ENCODE peak calls at places on chromosomes 3 and 15, in six cellular contexts. L, D, V, E, B and S are unnamed samples.

GRCh38 chr15:45642203-45642932 is 7.5 kb downstream of the SQOR start:
- DNase-seq in B (no peak), D (no peak), E (no peak), L (peak), V (no peak), S (no peak)

GRCh38 chr3:177482048-177482741 is 284.9 kb upstream of the TBL1XR1 start:
- DNase-seq in D (no peak), L (peak), B (no peak), E (no peak), V (no peak), S (no peak)

GRCh38 chr15:83322061-83322460 is 37.6 kb upstream of the BNC1 start:
- DNase-seq in B (no peak), L (no peak), V (no peak), E (no peak), D (no peak), S (no peak)

GRCh38 chr15:49697121-49697520 is 76.3 kb downstream of the DTWD1 start:
- DNase-seq in L (peak), V (no peak), D (no peak), B (no peak), E (no peak), S (no peak)

GRCh38 chr15:30953731-30954378 is 37.6 kb downstream of the MTMR10 start:
- DNase-seq in D (peak), E (peak), V (peak), B (no peak), L (peak), S (peak)

GRCh38 chr3:3798641-3799113 is 554 bp upstream of the LRRN1 start:
- DNase-seq in B (peak), V (no peak), E (peak), L (no peak), D (no peak), S (no peak)

GRCh38 chr15:101121511-101122090 is 130.2 kb downstream of the CHSY1 start:
- DNase-seq in V (no peak), D (peak), L (peak), E (peak), B (peak), S (no peak)

GRCh38 chr15:101570238-101570637 is 80.7 kb upstream of the PCSK6 start:
- DNase-seq in V (peak), B (no peak), L (no peak), E (no peak), D (no peak), S (no peak)

GRCh38 chr3:28291577-28291976 is 50.2 kb downstream of the CMC1 start:
- DNase-seq in D (no peak), E (peak), V (no peak), B (no peak), L (no peak), S (no peak)

GRCh38 chr3:4712109-4712508 is 219.0 kb downstream of the ITPR1 start:
- DNase-seq in B (no peak), L (peak), D (no peak), V (no peak), E (no peak), S (peak)

GRCh38 chr3:38723569-38724391 is 74.3 kb upstream of the SCN5A start:
- DNase-seq in D (no peak), V (no peak), E (no peak), L (no peak), B (peak), S (no peak)

GRCh38 chr3:20104167-20104661 is 64.0 kb downstream of the KAT2B start:
- DNase-seq in L (no peak), E (no peak), D (peak), V (no peak), B (no peak), S (no peak)
- H3K4me3 ChIP-seq in L (no peak), E (no peak), D (no peak), V (no peak), B (no peak), S (no peak)

DNA sequence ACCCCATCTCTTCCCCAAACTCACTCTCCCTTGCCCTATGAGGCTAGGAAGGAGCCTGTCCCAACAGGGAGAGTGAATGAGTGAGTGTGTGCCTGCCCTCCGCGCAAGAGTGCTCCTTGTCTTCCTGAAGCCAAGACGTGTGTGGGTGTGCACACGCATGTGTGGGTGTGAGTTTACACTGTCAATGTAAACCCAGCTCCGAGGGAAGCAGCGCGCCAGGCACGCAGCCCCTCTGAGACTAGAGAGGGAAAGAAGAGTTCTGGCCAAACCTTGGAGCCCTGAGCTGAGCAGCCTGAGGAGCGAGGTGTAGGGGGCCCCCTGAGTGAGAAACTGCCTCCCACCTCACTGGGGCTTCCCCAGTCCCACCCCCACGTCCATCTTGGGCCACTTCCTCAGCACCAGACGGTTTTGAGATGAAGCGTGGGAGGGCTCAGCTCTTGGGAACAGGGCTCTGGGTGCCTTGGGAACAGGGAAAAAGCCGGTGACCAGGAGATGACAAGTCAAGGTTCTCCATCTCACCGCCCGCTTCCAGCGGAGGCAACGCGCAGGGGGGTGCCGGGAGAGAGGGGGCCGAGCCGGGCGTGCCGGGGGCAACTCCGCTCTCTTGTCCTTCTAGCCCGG is 5.1 kb downstream of the MECOM start:
- DNase-seq in B (peak), L (no peak), D (no peak), V (no peak), E (peak), S (no peak)
- H3K4me3 ChIP-seq in B (peak), L (no peak), D (no peak), V (no peak), E (peak), S (no peak)

GRCh38 chr15:69393831-69394491 is 20.2 kb upstream of the KIF23 start:
- DNase-seq in D (no peak), E (no peak), L (no peak), B (no peak), V (no peak), S (peak)
- H3K4me3 ChIP-seq in D (no peak), E (no peak), L (no peak), B (no peak), V (no peak), S (no peak)

GRCh38 chr3:187794731-187795130 is 49.5 kb upstream of the BCL6 start:
- DNase-seq in V (no peak), B (no peak), D (no peak), L (no peak), E (no peak), S (no peak)
- H3K4me3 ChIP-seq in V (no peak), B (no peak), D (no peak), L (no peak), E (no peak), S (no peak)

DNA sequence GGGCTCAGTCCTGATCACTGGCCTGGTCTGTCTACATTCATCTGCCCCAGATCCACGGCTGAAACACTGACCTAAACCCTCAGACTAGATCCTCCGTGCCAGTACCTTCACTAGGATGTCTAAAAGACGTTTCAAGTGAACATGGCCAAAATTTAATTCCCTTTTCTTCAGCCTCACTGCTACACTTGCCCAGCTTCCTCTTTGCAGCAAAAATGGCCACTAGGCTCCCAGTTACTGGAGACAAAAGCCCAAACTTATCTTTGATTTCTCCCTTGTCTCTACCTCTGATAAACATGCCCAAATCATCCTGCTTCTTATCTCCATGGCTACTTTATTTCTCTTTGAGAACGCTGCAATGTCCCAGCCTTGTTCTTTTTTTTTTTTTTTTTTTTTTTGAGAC is 1.6 kb downstream of the RASSF1 start:
- DNase-seq in V (no peak), L (no peak), B (no peak), E (no peak), D (no peak), S (no peak)
- H3K4me3 ChIP-seq in V (no peak), L (peak), B (no peak), E (no peak), D (peak), S (no peak)

GRCh38 chr15:52338891-52339290 is 43.3 kb upstream of the MYO5C start:
- DNase-seq in L (no peak), D (no peak), E (no peak), B (no peak), V (no peak), S (no peak)
- H3K4me3 ChIP-seq in L (no peak), D (no peak), E (no peak), B (no peak), V (no peak), S (no peak)

DNA sequence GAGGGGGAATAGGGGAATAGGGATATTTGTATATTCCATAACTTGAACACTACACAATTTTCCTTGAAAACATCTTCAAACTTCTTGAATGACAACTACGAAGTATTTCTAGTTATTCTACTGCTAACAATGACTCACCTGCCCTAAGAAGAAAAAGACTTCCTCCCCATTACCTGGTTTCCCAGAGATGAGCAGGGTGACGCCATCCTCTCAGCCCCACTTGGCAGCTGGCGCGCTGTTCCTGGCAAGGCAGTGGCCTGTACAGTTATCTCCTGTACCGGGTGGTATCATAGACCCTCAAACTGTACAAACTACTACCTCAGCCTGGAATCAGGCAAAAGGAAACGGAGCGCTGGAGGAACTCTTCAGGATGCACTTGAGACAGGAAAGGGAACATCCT is 10.4 kb downstream of the WDR82 start:
- DNase-seq in L (no peak), D (no peak), B (no peak), V (no peak), E (no peak), S (no peak)
- H3K4me3 ChIP-seq in L (no peak), D (no peak), B (no peak), V (no peak), E (no peak), S (no peak)

DNA sequence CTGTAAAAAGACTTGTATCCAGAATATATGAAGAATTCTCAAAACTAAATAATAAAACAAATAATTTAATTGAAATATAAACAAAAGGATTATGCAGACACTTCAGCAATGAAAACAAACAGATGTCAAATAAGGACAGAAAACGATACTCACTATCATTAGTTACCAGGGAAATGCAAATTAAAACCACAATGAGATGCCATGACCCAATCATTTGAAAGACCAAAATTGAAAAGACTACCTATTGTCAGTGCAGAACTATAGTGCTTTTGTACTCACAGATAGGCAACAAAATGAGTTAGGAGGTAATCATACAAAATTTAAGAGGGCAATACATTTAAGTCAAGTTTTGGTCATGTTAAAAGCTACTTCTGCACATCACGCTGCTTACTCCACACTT is 31.6 kb upstream of the OR5K4 start:
- DNase-seq in B (no peak), D (no peak), E (no peak), L (no peak), V (no peak), S (no peak)
- H3K4me3 ChIP-seq in B (no peak), D (no peak), E (no peak), L (no peak), V (no peak), S (no peak)

DNA sequence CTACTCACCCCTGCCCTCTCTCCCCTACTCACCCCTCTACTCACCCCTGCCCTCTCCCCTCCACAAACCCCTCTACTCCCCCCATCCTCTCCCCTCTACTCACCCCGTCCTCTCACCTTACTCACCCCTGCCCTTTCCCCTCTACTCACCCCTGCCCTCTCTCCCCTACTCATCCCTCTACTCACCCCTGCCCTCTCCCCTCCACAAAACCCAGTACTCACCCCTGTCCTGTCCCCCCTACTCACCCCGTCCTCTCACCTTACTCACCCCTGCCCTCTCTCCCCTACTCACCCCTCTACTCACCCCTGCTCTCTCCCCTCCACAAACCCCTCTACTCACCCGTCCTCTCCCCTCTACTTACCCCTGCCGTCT is 14.2 kb downstream of the BFSP2 start:
- DNase-seq in D (no peak), L (no peak), E (no peak), V (no peak), B (no peak), S (no peak)
- H3K4me3 ChIP-seq in D (no peak), L (no peak), E (no peak), V (no peak), B (no peak), S (no peak)

GRCh38 chr15:99409560-99409959 is 156.2 kb upstream of the MEF2A start:
- DNase-seq in D (no peak), L (no peak), V (no peak), B (no peak), E (peak), S (no peak)

GRCh38 chr15:99409097-99409473 is 156.7 kb upstream of the MEF2A start:
- DNase-seq in D (peak), L (peak), B (peak), V (peak), E (peak), S (peak)

GRCh38 chr15:99406716-99407487 is 155.6 kb downstream of the LRRC28 start:
- DNase-seq in B (no peak), E (no peak), D (no peak), V (no peak), L (no peak), S (no peak)

GRCh38 chr15:99407716-99408115 is 156.4 kb downstream of the LRRC28 start:
- DNase-seq in B (no peak), L (no peak), D (no peak), E (no peak), V (no peak), S (no peak)

DNA sequence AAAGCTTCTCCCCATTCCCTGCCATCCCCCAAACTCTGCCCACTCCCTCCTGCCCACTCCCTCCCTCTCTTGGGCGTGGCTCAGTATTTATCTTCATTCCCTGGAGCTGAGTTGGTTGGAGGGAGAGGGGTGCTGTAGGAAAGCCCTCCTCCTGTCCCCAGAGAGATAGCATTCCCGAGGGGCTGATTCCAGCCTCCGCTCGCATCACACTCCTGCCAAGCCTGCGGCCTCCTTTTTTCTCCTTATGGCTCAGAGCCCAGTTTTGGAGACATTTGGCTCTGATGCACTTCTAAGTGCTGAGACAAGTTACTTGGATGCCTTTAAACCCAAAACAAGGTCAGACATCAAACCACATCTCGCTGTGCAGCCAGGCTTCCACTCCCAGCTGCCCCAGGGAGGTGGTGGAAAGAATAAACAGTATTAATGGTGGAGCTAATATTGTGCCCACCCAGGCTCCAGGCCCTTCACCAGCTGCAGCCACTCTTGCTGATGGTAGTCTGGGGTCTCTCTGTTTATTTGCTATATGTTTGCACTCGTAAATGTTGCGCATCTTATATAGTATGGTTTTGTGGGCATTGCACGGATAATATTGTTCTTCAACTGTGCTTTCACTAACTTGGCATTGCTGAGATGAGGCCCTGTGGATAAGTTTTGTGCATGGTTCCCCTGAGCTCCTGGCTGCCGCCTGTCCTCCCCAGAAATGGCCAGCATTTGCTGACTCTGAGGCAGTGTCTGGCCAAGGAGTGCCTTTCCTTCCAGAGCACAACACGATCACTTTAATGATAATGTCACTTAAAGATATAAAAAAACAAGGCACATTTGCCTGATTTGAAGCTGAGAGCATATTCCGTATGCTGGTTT is 157.2 kb downstream of the LRRC28 start:
- DNase-seq in D (no peak), V (no peak), E (no peak), B (no peak), L (peak), S (no peak)
- H3K4me3 ChIP-seq in D (no peak), V (no peak), E (no peak), B (no peak), L (no peak), S (no peak)